ENCODE peak calls at places on chromosomes 4 and X, in four cellular contexts. One of them, this sample, is unnamed.

GRCh38 chrX:70208479-70208878 is 26.0 kb upstream of the AWAT1 start:
- DNase-seq in HAP-1: no peak
- DNase-seq in hepatocyte: no peak
- DNase-seq in heart right ventricle: no peak
- DNase-seq in this sample: no peak

GRCh38 chr4:78737020-78737419 is 39.1 kb upstream of the BMP2K start:
- DNase-seq in heart right ventricle: no peak
- DNase-seq in hepatocyte: no peak
- DNase-seq in HAP-1: no peak
- DNase-seq in this sample: no peak

GRCh38 chrX:41265615-41266014 is 68.3 kb upstream of the DDX3X start:
- DNase-seq in HAP-1: no peak
- DNase-seq in heart right ventricle: no peak
- DNase-seq in hepatocyte: no peak
- DNase-seq in this sample: peak

GRCh38 chr4:38275331-38275821 is 315.2 kb downstream of the PTTG2 start:
- DNase-seq in HAP-1: no peak
- DNase-seq in hepatocyte: peak
- DNase-seq in heart right ventricle: no peak
- DNase-seq in this sample: no peak

GRCh38 chr4:6324461-6324998 is 54.9 kb downstream of the WFS1 start:
- DNase-seq in hepatocyte: no peak
- DNase-seq in heart right ventricle: no peak
- DNase-seq in HAP-1: no peak
- DNase-seq in this sample: no peak

GRCh38 chr4:71550220-71551190 is 211.7 kb downstream of the SLC4A4 start:
- DNase-seq in HAP-1: no peak
- DNase-seq in hepatocyte: peak
- DNase-seq in heart right ventricle: no peak
- DNase-seq in this sample: no peak

GRCh38 chr4:80306255-80306654 is 29.3 kb upstream of the CFAP299 start:
- DNase-seq in hepatocyte: no peak
- DNase-seq in HAP-1: no peak
- DNase-seq in heart right ventricle: no peak
- DNase-seq in this sample: no peak

GRCh38 chr4:145736241-145736831 is 56.4 kb downstream of the C4orf51 start:
- DNase-seq in hepatocyte: no peak
- DNase-seq in HAP-1: no peak
- DNase-seq in heart right ventricle: peak
- DNase-seq in this sample: no peak

GRCh38 chr4:10098770-10099139 is 17.8 kb downstream of the WDR1 start:
- DNase-seq in hepatocyte: no peak
- DNase-seq in heart right ventricle: no peak
- DNase-seq in HAP-1: no peak
- DNase-seq in this sample: no peak

GRCh38 chr4:118814054-118814453 is 21.9 kb downstream of the SEC24D start:
- DNase-seq in hepatocyte: no peak
- DNase-seq in HAP-1: no peak
- DNase-seq in heart right ventricle: no peak
- DNase-seq in this sample: no peak

GRCh38 chr4:168677879-168678278 is 181.0 kb downstream of the PALLD start:
- DNase-seq in HAP-1: no peak
- DNase-seq in heart right ventricle: no peak
- DNase-seq in hepatocyte: no peak
- DNase-seq in this sample: no peak

GRCh38 chr4:23788027-23788426 is 101.8 kb downstream of the PPARGC1A start:
- DNase-seq in HAP-1: no peak
- DNase-seq in heart right ventricle: no peak
- DNase-seq in hepatocyte: no peak
- DNase-seq in this sample: no peak

GRCh38 chr4:45345551-45345950 is 619.2 kb upstream of the GNPDA2 start:
- DNase-seq in HAP-1: no peak
- DNase-seq in heart right ventricle: no peak
- DNase-seq in hepatocyte: no peak
- DNase-seq in this sample: peak

GRCh38 chr4:107363137-107363536 is 327.0 kb upstream of the DKK2 start:
- DNase-seq in HAP-1: no peak
- DNase-seq in hepatocyte: no peak
- DNase-seq in heart right ventricle: no peak
- DNase-seq in this sample: no peak

GRCh38 chr4:140233811-140234696 is 80.1 kb upstream of the MAML3 start:
- DNase-seq in HAP-1: no peak
- DNase-seq in heart right ventricle: no peak
- DNase-seq in hepatocyte: peak
- DNase-seq in this sample: peak

GRCh38 chrX:25012433-25012735 is 3.4 kb downstream of the ARX start:
- DNase-seq in heart right ventricle: no peak
- DNase-seq in hepatocyte: no peak
- DNase-seq in HAP-1: peak
- DNase-seq in this sample: no peak

GRCh38 chrX:25014366-25014838 is 1.4 kb downstream of the ARX start:
- DNase-seq in hepatocyte: no peak
- DNase-seq in heart right ventricle: no peak
- DNase-seq in HAP-1: no peak
- DNase-seq in this sample: no peak

GRCh38 chrX:25011589-25012432 is 4.0 kb downstream of the ARX start:
- DNase-seq in heart right ventricle: no peak
- DNase-seq in HAP-1: no peak
- DNase-seq in hepatocyte: no peak
- DNase-seq in this sample: no peak

GRCh38 chrX:25013593-25014365 is 2.0 kb downstream of the ARX start:
- DNase-seq in HAP-1: peak
- DNase-seq in heart right ventricle: no peak
- DNase-seq in hepatocyte: peak
- DNase-seq in this sample: no peak

DNA sequence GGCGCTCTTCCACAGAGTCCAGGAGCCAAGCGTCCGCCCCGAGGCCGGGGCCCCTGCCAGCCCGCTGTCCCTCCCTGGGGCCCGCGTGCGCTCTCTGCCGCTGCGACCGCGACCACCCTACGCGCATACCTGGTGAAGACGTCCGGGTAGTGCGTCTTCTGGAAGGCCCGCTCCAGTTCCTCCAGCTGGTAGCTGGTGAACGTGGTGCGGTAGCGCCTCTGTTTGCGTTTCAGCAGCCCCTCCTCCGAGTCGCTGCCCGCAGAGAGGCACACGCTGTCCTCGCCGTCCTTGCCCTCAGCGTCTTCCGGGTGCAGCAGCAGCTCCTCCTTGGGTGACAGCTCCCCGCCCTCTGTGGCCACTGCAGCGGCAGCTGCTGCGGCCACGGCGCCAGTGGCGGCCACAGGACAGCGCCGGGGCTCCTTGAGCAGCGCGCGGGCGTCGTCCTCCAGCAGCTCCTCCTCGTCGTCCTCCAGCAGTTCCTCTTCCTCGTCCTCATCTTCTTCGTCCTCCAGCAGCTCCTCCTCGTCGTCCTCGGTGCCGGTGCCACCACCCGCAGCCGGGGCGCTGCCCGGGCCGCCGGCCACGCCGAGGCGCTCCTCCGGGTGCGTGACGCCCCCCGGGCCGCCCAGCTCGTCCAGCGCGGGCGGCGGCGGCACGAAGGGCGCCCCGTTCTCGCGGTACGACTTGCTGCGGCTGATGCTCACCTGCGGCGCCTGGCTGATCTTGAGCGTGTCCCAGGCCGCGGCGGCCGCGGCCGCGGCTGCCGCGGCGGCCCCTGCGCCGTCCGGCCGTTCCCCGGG is 2.8 kb downstream of the ARX start:
- DNase-seq in heart right ventricle: no peak
- DNase-seq in HAP-1: peak
- DNase-seq in hepatocyte: no peak
- DNase-seq in this sample: no peak
- H3K4me3 ChIP-seq in heart right ventricle: no peak
- H3K4me3 ChIP-seq in HAP-1: peak
- H3K4me3 ChIP-seq in hepatocyte: no peak
- H3K4me3 ChIP-seq in this sample: peak

GRCh38 chr4:185931986-185932385 is 120.0 kb upstream of the SORBS2 start:
- DNase-seq in heart right ventricle: no peak
- DNase-seq in HAP-1: no peak
- DNase-seq in hepatocyte: no peak
- DNase-seq in this sample: no peak

GRCh38 chr4:185931375-185931774 is 119.4 kb upstream of the SORBS2 start:
- DNase-seq in HAP-1: no peak
- DNase-seq in hepatocyte: no peak
- DNase-seq in heart right ventricle: no peak
- DNase-seq in this sample: no peak

GRCh38 chr4:185928761-185929455 is 116.9 kb upstream of the SORBS2 start:
- DNase-seq in HAP-1: no peak
- DNase-seq in heart right ventricle: no peak
- DNase-seq in hepatocyte: no peak
- DNase-seq in this sample: no peak

GRCh38 chr4:185933078-185933581 is 121.1 kb upstream of the SORBS2 start:
- DNase-seq in HAP-1: no peak
- DNase-seq in hepatocyte: no peak
- DNase-seq in heart right ventricle: no peak
- DNase-seq in this sample: peak

GRCh38 chr4:185932491-185932890 is 120.5 kb upstream of the SORBS2 start:
- DNase-seq in HAP-1: no peak
- DNase-seq in heart right ventricle: no peak
- DNase-seq in hepatocyte: no peak
- DNase-seq in this sample: no peak
- H3K4me3 ChIP-seq in HAP-1: no peak
- H3K4me3 ChIP-seq in heart right ventricle: peak
- H3K4me3 ChIP-seq in hepatocyte: no peak
- H3K4me3 ChIP-seq in this sample: no peak

GRCh38 chrX:106177106-106177981 is 9.2 kb downstream of the PWWP3B start:
- DNase-seq in hepatocyte: peak
- DNase-seq in HAP-1: peak
- DNase-seq in heart right ventricle: peak
- DNase-seq in this sample: no peak
- H3K4me3 ChIP-seq in hepatocyte: peak
- H3K4me3 ChIP-seq in HAP-1: no peak
- H3K4me3 ChIP-seq in heart right ventricle: peak
- H3K4me3 ChIP-seq in this sample: no peak

GRCh38 chr4:77179512-77179911 is 22.5 kb downstream of the CCNG2 start:
- DNase-seq in HAP-1: no peak
- DNase-seq in hepatocyte: no peak
- DNase-seq in heart right ventricle: no peak
- DNase-seq in this sample: no peak

GRCh38 chr4:77175201-77175610 is 18.2 kb downstream of the CCNG2 start:
- DNase-seq in heart right ventricle: no peak
- DNase-seq in hepatocyte: no peak
- DNase-seq in HAP-1: no peak
- DNase-seq in this sample: no peak

GRCh38 chr4:77178560-77178959 is 21.6 kb downstream of the CCNG2 start:
- DNase-seq in heart right ventricle: no peak
- DNase-seq in hepatocyte: no peak
- DNase-seq in HAP-1: no peak
- DNase-seq in this sample: no peak

GRCh38 chr4:77176606-77177005 is 19.6 kb downstream of the CCNG2 start:
- DNase-seq in heart right ventricle: no peak
- DNase-seq in hepatocyte: peak
- DNase-seq in HAP-1: no peak
- DNase-seq in this sample: no peak

GRCh38 chr4:77177196-77177595 is 20.2 kb downstream of the CCNG2 start:
- DNase-seq in heart right ventricle: no peak
- DNase-seq in hepatocyte: no peak
- DNase-seq in HAP-1: peak
- DNase-seq in this sample: no peak
- H3K4me3 ChIP-seq in heart right ventricle: no peak
- H3K4me3 ChIP-seq in hepatocyte: no peak
- H3K4me3 ChIP-seq in HAP-1: no peak
- H3K4me3 ChIP-seq in this sample: no peak

DNA sequence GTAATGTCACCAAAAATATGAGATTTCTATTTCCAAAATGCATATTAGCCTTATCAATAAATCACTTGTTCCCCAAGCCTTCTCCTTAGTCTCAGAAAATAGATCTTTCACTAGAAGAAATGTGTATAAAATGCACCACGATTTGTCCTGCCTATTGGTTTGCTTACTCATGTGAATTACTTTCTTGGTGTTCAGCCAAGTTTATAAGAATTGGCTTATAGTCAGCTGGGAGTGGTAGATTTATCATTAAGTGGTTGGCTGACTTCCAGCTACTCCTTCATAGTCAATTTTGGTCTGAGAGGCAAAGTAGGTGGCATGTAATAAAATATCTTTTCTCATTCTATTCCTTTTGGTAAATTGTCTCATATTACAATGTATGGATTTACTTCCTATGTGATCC is 1.3 kb downstream of the SULT1E1 start:
- DNase-seq in HAP-1: no peak
- DNase-seq in hepatocyte: peak
- DNase-seq in heart right ventricle: no peak
- DNase-seq in this sample: peak
- H3K4me3 ChIP-seq in HAP-1: no peak
- H3K4me3 ChIP-seq in hepatocyte: no peak
- H3K4me3 ChIP-seq in heart right ventricle: no peak
- H3K4me3 ChIP-seq in this sample: peak

This sample was measured in A673.